ENCODE peak calls at places on chromosomes 6 and 20, in ten cellular contexts. B, N, V, S, C, O, P, W, T and X are unnamed samples.

GRCh38 chr6:99119109-99120031 is 171.6 kb upstream of the FBXL4 start:
- DNase-seq in S (peak), B (no peak), N (no peak), T (no peak), C (no peak), P (peak), O (no peak), W (no peak), V (no peak), X (no peak)

GRCh38 chr20:23257848-23258746 is 92.5 kb upstream of the NXT1 start:
- DNase-seq in O (no peak), C (no peak), N (no peak), W (peak), T (no peak), V (no peak), S (no peak), B (no peak), P (peak), X (no peak)

GRCh38 chr20:35568645-35569044 is 26.8 kb downstream of the ERGIC3 start:
- DNase-seq in W (no peak), S (peak), O (no peak), B (peak), V (no peak), P (peak), T (no peak), C (no peak), N (no peak), X (no peak)

GRCh38 chr20:11111191-11111590 is 437.4 kb upstream of the JAG1 start:
- DNase-seq in T (no peak), N (no peak), C (no peak), O (no peak), V (no peak), S (no peak), W (no peak), P (no peak), B (no peak), X (no peak)

GRCh38 chr6:128807577-128807976 is 75.4 kb upstream of the LAMA2 start:
- DNase-seq in C (no peak), S (no peak), V (no peak), T (no peak), B (no peak), O (no peak), N (no peak), W (no peak), P (no peak), X (no peak)

GRCh38 chr6:72032056-72032455 is 145.7 kb downstream of the RIMS1 start:
- DNase-seq in B (no peak), C (no peak), T (no peak), S (no peak), O (no peak), W (no peak), P (no peak), V (no peak), N (no peak), X (no peak)

GRCh38 chr20:57901526-57901925 is 191.7 kb upstream of the PMEPA1 start:
- DNase-seq in O (no peak), T (no peak), N (no peak), C (no peak), W (no peak), P (no peak), V (no peak), S (no peak), B (no peak), X (peak)

GRCh38 chr6:24832794-24833193 is 34.1 kb upstream of the ARMH2 start:
- DNase-seq in B (no peak), S (no peak), V (no peak), T (no peak), C (no peak), W (no peak), N (no peak), O (no peak), P (no peak), X (no peak)

GRCh38 chr6:134177753-134178229 is 125.4 kb upstream of the SLC2A12 start:
- DNase-seq in S (no peak), P (no peak), V (no peak), C (no peak), N (no peak), O (no peak), B (peak), T (no peak), W (peak), X (no peak)

GRCh38 chr6:29723666-29724588 is 693 bp downstream of the HLA-F start:
- DNase-seq in B (peak), V (no peak), P (peak), T (peak), S (no peak), O (peak), W (no peak), C (peak), N (peak), X (no peak)

GRCh38 chr20:45419188-45420091 is 3.5 kb downstream of the PIGT start:
- DNase-seq in P (no peak), O (peak), S (peak), V (no peak), W (no peak), T (peak), N (no peak), C (no peak), B (peak), X (peak)

GRCh38 chr6:44226368-44227137 is 3.2 kb downstream of the SLC29A1 start:
- DNase-seq in B (no peak), N (no peak), V (no peak), O (no peak), C (no peak), W (no peak), T (no peak), P (no peak), S (no peak), X (no peak)

GRCh38 chr20:12597491-12597890 is 411.3 kb upstream of the SPTLC3 start:
- DNase-seq in W (no peak), N (no peak), T (no peak), V (no peak), P (no peak), S (no peak), C (no peak), B (no peak), O (no peak), X (no peak)

GRCh38 chr6:133083248-133083967 is 157.7 kb upstream of the EYA4 start:
- DNase-seq in T (no peak), B (no peak), N (no peak), S (no peak), O (no peak), P (no peak), C (no peak), W (no peak), V (no peak), X (no peak)

GRCh38 chr6:90440586-90441338 is 144.1 kb upstream of the BACH2 start:
- DNase-seq in T (no peak), W (no peak), B (no peak), O (no peak), P (peak), C (no peak), S (no peak), V (no peak), N (no peak), X (no peak)

GRCh38 chr20:48728042-48728837 is 99.6 kb downstream of the PREX1 start:
- DNase-seq in C (peak), S (no peak), T (no peak), B (no peak), W (no peak), N (no peak), O (no peak), P (no peak), V (no peak), X (no peak)

GRCh38 chr20:20407891-20408805 is 40.2 kb downstream of the INSM1 start:
- DNase-seq in C (no peak), S (peak), O (no peak), N (no peak), V (no peak), B (no peak), T (no peak), W (no peak), P (peak), X (no peak)

GRCh38 chr6:84618836-84619235 is 145.6 kb downstream of the TBX18 start:
- DNase-seq in O (no peak), C (no peak), W (no peak), S (no peak), P (no peak), B (no peak), T (no peak), N (no peak), V (no peak), X (no peak)

GRCh38 chr6:128365520-128366160 is 154.8 kb downstream of the PTPRK start:
- DNase-seq in B (peak), O (peak), V (no peak), C (no peak), N (no peak), P (no peak), T (no peak), W (no peak), S (no peak), X (no peak)

GRCh38 chr6:7726416-7727149 is 684 bp downstream of the BMP6 start:
- DNase-seq in V (no peak), S (peak), B (no peak), O (no peak), P (peak), N (no peak), W (peak), C (no peak), T (no peak), X (no peak)

GRCh38 chr6:37700266-37700973 is 2.7 kb upstream of the MDGA1 start:
- DNase-seq in N (no peak), B (no peak), C (no peak), T (no peak), P (no peak), V (no peak), W (no peak), O (no peak), S (no peak), X (no peak)

GRCh38 chr6:106411643-106412200 is 51.2 kb downstream of the CRYBG1 start:
- DNase-seq in V (no peak), W (peak), N (no peak), C (no peak), P (no peak), B (peak), T (no peak), O (no peak), S (no peak), X (no peak)

GRCh38 chr20:39960522-39961420 is 728.3 kb downstream of the MAFB start:
- DNase-seq in B (no peak), W (no peak), N (peak), S (no peak), P (peak), C (no peak), V (no peak), O (no peak), T (no peak), X (no peak)

GRCh38 chr6:12849420-12850200 is 133.0 kb downstream of the PHACTR1 start:
- DNase-seq in P (no peak), W (no peak), T (no peak), V (no peak), N (no peak), C (no peak), S (no peak), B (no peak), O (no peak), X (no peak)

GRCh38 chr6:134519456-134519855 is 201.5 kb upstream of the SGK1 start:
- DNase-seq in C (no peak), S (no peak), V (no peak), W (no peak), N (no peak), B (no peak), P (no peak), O (no peak), T (peak), X (no peak)

GRCh38 chr6:34238507-34239239 is 2.0 kb downstream of the HMGA1 start:
- DNase-seq in B (no peak), T (no peak), N (no peak), P (peak), O (no peak), C (no peak), V (no peak), W (peak), S (no peak), X (no peak)

GRCh38 chr6:9373308-9373707 is 938.0 kb upstream of the SLC35B3 start:
- DNase-seq in T (no peak), P (no peak), S (no peak), C (no peak), O (no peak), N (no peak), V (no peak), B (no peak), W (no peak), X (no peak)

GRCh38 chr6:26739811-26740210 is 80.3 kb upstream of the ZNF322 start:
- DNase-seq in O (no peak), S (no peak), P (no peak), B (no peak), V (no peak), T (no peak), W (no peak), C (no peak), N (no peak), X (no peak)

GRCh38 chr6:153076431-153076830 is 54.7 kb downstream of the RGS17 start:
- DNase-seq in P (no peak), N (no peak), V (no peak), B (no peak), C (no peak), O (no peak), W (no peak), T (no peak), S (no peak), X (no peak)

GRCh38 chr6:170052991-170053821 is 237.7 kb downstream of the DLL1 start:
- DNase-seq in W (no peak), N (peak), P (no peak), V (no peak), B (peak), S (no peak), C (no peak), O (peak), T (peak), X (peak)

GRCh38 chr20:32110173-32110704 is 725 bp downstream of the TM9SF4 start:
- DNase-seq in S (no peak), N (no peak), O (no peak), T (no peak), V (no peak), P (no peak), C (no peak), B (no peak), W (no peak), X (peak)
- H3K27ac ChIP-seq in S (peak), N (peak), O (peak), T (peak), V (peak), P (peak), C (no peak), B (peak), W (peak), X (peak)

GRCh38 chr6:17165383-17165782 is 63.5 kb downstream of the STMND1 start:
- DNase-seq in O (no peak), C (no peak), V (no peak), B (no peak), W (no peak), T (no peak), P (no peak), N (no peak), S (no peak), X (no peak)
- TF ChIP-seq EP300 in O (no peak), C (no peak), V (no peak), B (no peak), W (no peak), T (no peak), P (no peak), N (no peak), S (no peak), X (no peak)

GRCh38 chr6:15256538-15257222 is 10.8 kb downstream of the JARID2 start:
- DNase-seq in W (no peak), T (no peak), N (no peak), B (no peak), O (no peak), C (no peak), S (no peak), V (no peak), P (no peak), X (no peak)

GRCh38 chr6:15253107-15254073 is 7.5 kb downstream of the JARID2 start:
- DNase-seq in W (no peak), C (no peak), T (no peak), S (no peak), P (no peak), B (no peak), V (no peak), O (no peak), N (no peak), X (no peak)

GRCh38 chr6:15255481-15256414 is 9.9 kb downstream of the JARID2 start:
- DNase-seq in S (no peak), N (no peak), C (no peak), B (no peak), O (no peak), P (no peak), V (no peak), W (no peak), T (no peak), X (no peak)

GRCh38 chr6:15252205-15252604 is 6.3 kb downstream of the JARID2 start:
- DNase-seq in N (no peak), W (no peak), S (no peak), C (no peak), V (no peak), P (no peak), T (no peak), O (no peak), B (no peak), X (no peak)

GRCh38 chr6:15254074-15254975 is 8.5 kb downstream of the JARID2 start:
- DNase-seq in P (no peak), B (no peak), O (peak), S (no peak), T (no peak), N (no peak), W (no peak), V (no peak), C (no peak), X (no peak)
- TF ChIP-seq CTCF in P (no peak), B (no peak), O (no peak), S (no peak), T (no peak), N (no peak), W (no peak), V (peak), C (no peak), X (no peak)

GRCh38 chr6:109453156-109453555 is 2.4 kb downstream of the MICAL1 start:
- DNase-seq in T (no peak), V (no peak), B (no peak), S (no peak), C (no peak), N (no peak), P (no peak), O (no peak), W (no peak), X (peak)

GRCh38 chr6:109454483-109455160 is 950 bp downstream of the MICAL1 start:
- DNase-seq in V (no peak), T (peak), W (no peak), N (no peak), P (peak), S (no peak), C (no peak), B (peak), O (peak), X (peak)

GRCh38 chr6:109452181-109452580 is 3.4 kb downstream of the MICAL1 start:
- DNase-seq in B (no peak), C (no peak), O (no peak), T (no peak), N (no peak), S (no peak), P (no peak), W (no peak), V (no peak), X (no peak)

GRCh38 chr6:109455161-109455501 is 441 bp downstream of the MICAL1 start:
- DNase-seq in W (no peak), N (no peak), O (no peak), C (no peak), V (no peak), S (no peak), T (no peak), B (peak), P (no peak), X (no peak)

GRCh38 chr6:109453594-109454482 is 1.7 kb downstream of the MICAL1 start:
- DNase-seq in S (no peak), N (no peak), C (no peak), T (no peak), O (no peak), V (no peak), W (no peak), B (no peak), P (peak), X (no peak)
- H3K27ac ChIP-seq in S (no peak), N (no peak), C (peak), T (peak), O (no peak), V (no peak), W (peak), B (peak), P (peak), X (peak)

GRCh38 chr6:111692327-111693164 is 86.9 kb upstream of the TRAF3IP2 start:
- DNase-seq in C (no peak), W (no peak), N (no peak), O (peak), P (peak), T (no peak), B (peak), S (no peak), V (no peak), X (no peak)
- TF ChIP-seq EP300 in C (no peak), W (no peak), N (no peak), O (no peak), P (peak), T (no peak), B (no peak), S (no peak), V (no peak), X (no peak)

DNA sequence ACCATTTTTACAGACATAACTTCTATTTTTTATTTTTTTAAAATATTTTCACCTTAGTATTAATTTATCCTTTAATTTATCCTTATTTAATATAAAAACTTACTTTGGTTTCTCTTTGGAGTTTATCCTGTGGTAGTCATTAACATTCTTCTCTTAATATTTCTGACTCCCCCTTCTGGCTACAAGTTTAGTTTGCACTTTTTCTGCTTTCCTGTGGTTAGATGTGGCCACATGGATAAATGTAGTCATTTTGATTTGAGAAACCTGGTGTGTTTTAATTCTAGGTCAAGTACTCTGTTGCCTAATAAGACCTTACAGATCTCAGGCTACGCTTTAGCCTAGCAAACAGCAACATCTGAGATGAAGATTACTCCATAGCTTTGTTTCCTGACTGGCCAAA is 1187.5 kb downstream of the HACE1 start:
- DNase-seq in W (no peak), V (no peak), T (no peak), C (no peak), O (no peak), N (no peak), B (no peak), S (no peak), P (no peak), X (no peak)
- TF ChIP-seq CTCF in W (no peak), V (no peak), T (no peak), C (no peak), O (no peak), N (no peak), B (no peak), S (no peak), P (peak), X (no peak)

GRCh38 chr6:158020811-158021210 is 39.1 kb downstream of the SYNJ2 start:
- DNase-seq in T (no peak), O (no peak), W (no peak), V (no peak), C (no peak), N (no peak), S (no peak), B (no peak), P (no peak), X (no peak)

GRCh38 chr6:158020272-158020711 is 38.6 kb downstream of the SYNJ2 start:
- DNase-seq in O (no peak), C (no peak), T (no peak), V (no peak), B (no peak), N (no peak), S (no peak), P (no peak), W (no peak), X (peak)

GRCh38 chr6:158018851-158019361 is 37.2 kb downstream of the SYNJ2 start:
- DNase-seq in V (no peak), S (no peak), P (no peak), O (no peak), C (no peak), T (no peak), B (no peak), N (no peak), W (no peak), X (no peak)

GRCh38 chr6:158018370-158018771 is 36.7 kb downstream of the SYNJ2 start:
- DNase-seq in V (no peak), S (no peak), N (no peak), W (no peak), P (no peak), C (no peak), T (no peak), B (no peak), O (no peak), X (no peak)

DNA sequence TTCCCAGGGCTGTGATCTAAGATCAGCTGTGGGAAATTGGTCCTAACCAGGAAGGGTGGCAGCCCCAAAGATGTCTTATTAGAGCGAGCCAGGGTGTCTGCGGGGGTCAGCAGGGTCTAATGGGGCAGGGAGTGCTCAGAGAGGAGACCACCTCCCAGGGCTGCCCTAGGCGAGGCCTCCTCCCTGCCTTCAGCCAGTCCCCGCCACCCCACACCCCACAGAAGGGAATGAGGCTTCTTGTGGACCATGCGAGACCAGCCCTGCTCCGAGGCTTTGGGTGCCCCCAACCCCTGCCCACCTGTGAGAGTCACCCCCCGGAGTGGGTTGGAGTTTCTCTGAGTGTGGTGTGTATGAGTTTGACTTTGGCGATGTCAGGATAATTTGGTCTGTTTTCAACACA is 37.8 kb downstream of the SYNJ2 start:
- DNase-seq in C (no peak), T (no peak), V (no peak), N (no peak), S (no peak), O (no peak), W (no peak), P (no peak), B (no peak), X (peak)
- H3K27ac ChIP-seq in C (no peak), T (no peak), V (no peak), N (no peak), S (no peak), O (no peak), W (peak), P (peak), B (peak), X (peak)